ENCODE peak calls at places on chromosomes 1 and 21, in nine cellular contexts. D is CD8-positive, alpha-beta memory T cell; N is breast epithelium; U is thoracic aorta; Z is prostate gland; O is right atrium auricular region; S is upper lobe of right lung; K is endodermal cell; V is heart right ventricle. P is an unnamed sample. For H3K9me3, H3K36me3 and H3K4me1, the result is how much of the 10 kb centered on the place peaks cover.

GRCh38 chr1:40630488-40631223 is 34.8 kb downstream of the RIMS3 start:
- DNase-seq in D (no peak), N (no peak), U (no peak), Z (no peak), O (no peak), S (peak), K (peak), V (no peak), P (peak)

GRCh38 chr1:112557385-112557784 is 48.6 kb downstream of the WNT2B start:
- DNase-seq in D (no peak), N (no peak), U (no peak), Z (no peak), O (no peak), S (no peak), K (no peak), V (no peak), P (no peak)

GRCh38 chr1:56967900-56968832 is 2.4 kb upstream of the C8B start:
- DNase-seq in D (no peak), N (no peak), U (no peak), Z (no peak), O (no peak), S (peak), K (peak), V (peak), P (peak)

GRCh38 chr1:193377472-193377871 is 191.1 kb upstream of the B3GALT2 start:
- DNase-seq in D (no peak), N (no peak), U (no peak), Z (no peak), O (no peak), S (no peak), K (no peak), V (no peak), P (no peak)

GRCh38 chr1:232853994-232854532 is 48.8 kb downstream of the MAP10 start:
- DNase-seq in D (no peak), N (no peak), U (no peak), Z (no peak), O (no peak), S (no peak), K (no peak), V (no peak), P (no peak)

GRCh38 chr1:186967659-186968394 is 139.1 kb downstream of the PLA2G4A start:
- DNase-seq in D (no peak), N (no peak), U (no peak), Z (no peak), O (no peak), S (no peak), K (no peak), V (no peak), P (no peak)

GRCh38 chr1:90831910-90832309 is 114.8 kb upstream of the BARHL2 start:
- DNase-seq in D (no peak), N (no peak), U (no peak), Z (no peak), O (no peak), S (no peak), K (no peak), V (no peak), P (no peak)

GRCh38 chr1:11831945-11832725 is 15.4 kb downstream of the NPPA start:
- DNase-seq in D (no peak), N (no peak), U (no peak), Z (no peak), O (no peak), S (no peak), K (no peak), V (no peak), P (no peak)

GRCh38 chr1:67821263-67821662 is 12.0 kb downstream of the GNG12 start:
- DNase-seq in D (no peak), N (no peak), U (no peak), Z (no peak), O (no peak), S (no peak), K (no peak), V (no peak), P (no peak)

GRCh38 chr21:35962917-35963316 is 97.4 kb downstream of the SETD4 start:
- DNase-seq in D (no peak), N (no peak), U (no peak), Z (no peak), O (no peak), S (no peak), K (no peak), V (no peak), P (no peak)

GRCh38 chr1:204405988-204406387 is 5.6 kb downstream of the PPP1R15B start:
- DNase-seq in D (no peak), N (no peak), U (no peak), Z (peak), O (no peak), S (no peak), K (no peak), V (no peak), P (no peak)

GRCh38 chr1:16392740-16393139 is 25.7 kb downstream of the SZRD1 start:
- DNase-seq in D (no peak), N (no peak), U (no peak), Z (no peak), O (no peak), S (no peak), K (no peak), V (no peak), P (no peak)

GRCh38 chr1:225874431-225874830 is 7.7 kb downstream of the TMEM63A start:
- DNase-seq in D (no peak), N (no peak), U (no peak), Z (no peak), O (no peak), S (no peak), K (no peak), V (no peak), P (no peak)

GRCh38 chr21:31670065-31670464 is 10.6 kb downstream of the SOD1 start:
- DNase-seq in D (no peak), N (no peak), U (no peak), Z (no peak), O (no peak), S (no peak), K (no peak), V (no peak), P (peak)
- H3K9me3 ChIP-seq in D (under half), N (under half), U (under half), Z (under half), O (under half), S (under half), K (under half), V (under half), P (under half)

DNA sequence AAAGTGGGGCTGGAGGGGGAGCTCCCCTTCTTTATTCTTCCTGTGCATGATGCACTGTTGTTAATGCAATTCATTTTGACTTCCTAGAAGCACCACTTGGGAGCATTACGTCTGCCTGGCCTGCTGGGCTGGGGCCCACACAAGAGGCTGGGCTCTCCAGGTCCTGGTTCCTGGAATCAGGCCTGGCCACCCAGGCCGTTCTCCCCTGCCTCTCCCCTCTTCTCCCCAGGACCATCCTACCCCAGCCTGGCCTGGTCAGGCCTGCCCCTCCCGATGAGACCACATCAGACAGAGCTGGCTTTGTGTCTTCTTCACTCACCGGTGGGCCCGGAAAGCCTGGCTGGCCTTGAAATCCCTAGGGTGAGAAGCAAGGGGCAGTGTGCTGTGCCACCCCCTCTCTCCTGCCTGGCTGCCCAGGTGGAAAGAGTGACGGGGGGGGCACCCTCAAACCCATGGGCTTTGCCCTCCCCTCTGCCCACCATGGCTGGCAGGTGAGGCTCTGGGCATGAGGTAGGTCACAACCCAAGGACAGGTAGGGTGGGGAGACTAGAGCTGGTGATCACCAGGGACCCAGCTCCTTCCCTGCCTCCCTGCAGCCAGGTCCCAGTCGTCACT is 20.7 kb upstream of the PEF1 start:
- DNase-seq in D (no peak), N (no peak), U (no peak), Z (no peak), O (no peak), S (peak), K (no peak), V (no peak), P (no peak)
- H3K36me3 ChIP-seq in D (under half), N (under half), U (under half), Z (under half), O (under half), S (under half), K (under half), V (under half), P (under half)

GRCh38 chr1:10225573-10225972 is 15.2 kb downstream of the KIF1B start:
- DNase-seq in D (no peak), N (no peak), U (no peak), Z (no peak), O (no peak), S (no peak), K (no peak), V (no peak), P (no peak)

GRCh38 chr1:10217748-10218441 is 7.5 kb downstream of the KIF1B start:
- DNase-seq in D (no peak), N (no peak), U (no peak), Z (no peak), O (peak), S (no peak), K (no peak), V (no peak), P (peak)

GRCh38 chr1:10216148-10216749 is 5.9 kb downstream of the KIF1B start:
- DNase-seq in D (no peak), N (no peak), U (no peak), Z (no peak), O (peak), S (no peak), K (no peak), V (no peak), P (no peak)

GRCh38 chr1:10220200-10220599 is 9.8 kb downstream of the KIF1B start:
- DNase-seq in D (no peak), N (no peak), U (no peak), Z (no peak), O (no peak), S (no peak), K (no peak), V (no peak), P (no peak)
- H3K4me1 ChIP-seq in D (under half), N (under half), U (under half), Z (under half), O (half or more), S (under half), K (under half), V (half or more), P (under half)

GRCh38 chr1:4130096-4130495 is 230.0 kb upstream of the C1orf174 start:
- DNase-seq in D (no peak), N (no peak), U (no peak), Z (no peak), O (no peak), S (no peak), K (no peak), V (no peak), P (no peak)
- H3K9me3 ChIP-seq in D (under half), N (under half), U (under half), Z (under half), O (under half), S (under half), K (under half), V (under half), P (under half)

DNA sequence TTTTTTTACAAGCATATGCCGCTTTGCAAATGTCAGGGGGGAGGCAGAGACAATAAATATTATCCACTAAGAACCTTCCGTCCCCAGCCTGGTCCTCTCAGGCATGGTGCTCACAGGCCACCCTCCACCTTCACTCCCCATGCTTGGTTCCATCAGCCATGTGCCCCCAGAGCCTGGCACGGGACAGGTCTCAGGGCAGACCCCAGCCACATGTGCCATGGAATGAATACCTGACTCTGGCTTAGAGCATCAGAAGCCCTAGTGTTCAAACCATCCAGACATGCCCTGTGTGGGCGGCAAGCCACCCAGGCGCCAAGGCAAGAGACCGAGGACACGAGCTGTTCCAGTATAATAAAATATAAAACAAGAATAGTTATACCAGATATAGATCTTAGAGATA is 5.4 kb downstream of the LSS start:
- DNase-seq in D (no peak), N (no peak), U (no peak), Z (no peak), O (peak), S (no peak), K (peak), V (no peak), P (no peak)
- H3K36me3 ChIP-seq in D (under half), N (under half), U (under half), Z (under half), O (under half), S (under half), K (under half), V (under half), P (under half)

P was measured in HAP-1.